ENCODE peak calls at places on chromosomes 3 and 15, in four cellular contexts. B is HepG2, S is K562, X is GM12878. T is an unnamed sample.

GRCh38 chr3:37985637-37986320 is 4.8 kb upstream of the VILL start:
- DNase-seq in S (no peak), B (no peak), X (no peak), T (no peak)

GRCh38 chr15:69906256-69907185 is 191.2 kb downstream of the TLE3 start:
- DNase-seq in S (no peak), B (no peak), X (no peak), T (no peak)

GRCh38 chr15:50880651-50881114 is 27.8 kb upstream of the AP4E1 start:
- DNase-seq in S (no peak), B (no peak), X (peak; percentile 54), T (no peak)

GRCh38 chr3:122992628-122993570 is 34.7 kb downstream of the SEMA5B start:
- DNase-seq in B (no peak), X (no peak), S (no peak), T (no peak)

GRCh38 chr15:65177901-65178300 is 7.2 kb downstream of the CLPX start:
- DNase-seq in B (no peak), S (no peak), X (no peak), T (no peak)

GRCh38 chr3:122365073-122365472 is 18.0 kb downstream of the MIX23 start:
- DNase-seq in B (no peak), X (no peak), S (no peak), T (no peak)

GRCh38 chr3:129606522-129607390 is at the start of gene PLXND1:
- DNase-seq in S (peak; percentile 93), X (no peak), B (no peak), T (no peak)

GRCh38 chr15:100100926-100101325 is 240.8 kb downstream of the ADAMTS17 start:
- DNase-seq in X (no peak), S (no peak), B (no peak), T (no peak)

GRCh38 chr3:143847787-143848631 is at the start of gene SLC9A9:
- DNase-seq in B (no peak), S (no peak), X (peak; percentile 63), T (no peak)

GRCh38 chr3:146598486-146598885 is 6.7 kb downstream of the PLSCR5 start:
- DNase-seq in B (no peak), S (no peak), X (no peak), T (no peak)

GRCh38 chr3:88480822-88481221 is 331.1 kb downstream of the C3orf38 start:
- DNase-seq in S (no peak), B (no peak), X (no peak), T (no peak)

GRCh38 chr3:19950316-19950715 is 3.4 kb downstream of the RAB5A start:
- DNase-seq in S (no peak), X (no peak), B (no peak), T (no peak)

GRCh38 chr3:14768182-14768790 is 50.5 kb upstream of the FGD5 start:
- DNase-seq in X (no peak), S (peak; percentile 3), B (no peak), T (no peak)

DNA sequence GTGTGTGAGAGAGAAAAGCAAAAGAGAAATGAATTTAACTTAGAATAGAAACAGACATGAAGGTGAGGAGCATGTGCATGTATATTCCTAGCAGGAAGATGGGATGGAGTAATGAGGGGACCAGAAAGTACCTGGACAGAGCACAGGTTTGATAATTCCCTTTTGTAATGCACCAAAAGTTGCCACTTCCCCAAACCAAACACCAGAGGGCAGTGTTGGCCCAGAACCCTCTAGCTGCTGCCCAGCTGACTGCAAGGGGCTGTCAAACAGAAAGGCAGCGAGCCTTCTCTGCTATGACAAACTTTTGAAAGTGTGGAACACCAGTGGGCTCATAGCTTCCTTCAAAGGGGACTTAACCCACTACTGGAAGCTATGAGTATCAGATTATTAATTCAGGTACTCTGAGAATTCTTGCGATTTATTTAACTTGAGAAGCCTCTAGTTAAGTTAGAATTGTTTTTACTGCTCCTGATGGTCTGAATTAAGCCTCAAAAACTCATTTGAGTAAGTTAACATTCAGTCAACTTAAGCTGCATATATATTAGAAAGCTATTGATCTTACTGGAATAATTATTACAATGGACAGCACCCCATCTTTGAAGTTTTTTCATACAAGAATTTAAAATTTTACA is 234.9 kb downstream of the NEK10 start:
- DNase-seq in X (peak; percentile 8), B (peak; percentile 66), S (peak; percentile 55), T (peak; percentile 54)
- TF ChIP-seq REST in X (no peak), B (no peak), S (no peak), T (no peak)

GRCh38 chr3:152222327-152222726 is 46.4 kb upstream of the MBNL1 start:
- DNase-seq in X (no peak), B (no peak), S (no peak), T (no peak)
- H2AFZ ChIP-seq in X (peak overlapping the region; percentile 42), B (no peak overlapping the region), S (peak overlapping the region; percentile 22), T (peak overlapping the region; percentile 23)

DNA sequence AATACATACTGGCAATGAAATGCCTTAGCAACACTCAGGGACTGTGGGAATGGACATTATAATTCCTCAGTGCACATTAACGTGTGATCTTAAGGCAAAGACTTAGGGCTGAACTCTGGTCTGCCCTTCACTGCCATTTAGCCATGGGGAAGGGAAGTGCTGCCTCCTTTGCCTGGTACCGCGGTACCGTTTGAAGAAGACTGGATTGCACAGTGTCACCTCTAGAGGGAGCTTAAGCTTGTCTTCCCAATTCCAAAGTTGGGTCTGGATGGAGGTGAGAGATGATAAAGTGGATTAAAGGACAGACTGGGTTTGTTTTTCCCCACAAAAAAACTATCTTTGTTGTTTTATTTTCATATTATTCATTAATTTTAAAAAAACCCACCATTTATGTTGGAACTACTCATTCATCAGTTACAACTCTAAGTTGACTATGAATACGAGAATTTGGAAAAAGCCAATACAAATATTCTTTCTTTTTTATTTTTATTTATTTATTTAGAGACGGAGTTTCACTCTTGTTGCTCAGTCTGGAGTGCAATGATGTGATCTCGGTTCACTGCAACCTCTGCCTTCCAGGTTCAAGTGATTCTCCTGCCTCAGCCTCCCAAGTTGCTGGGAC is 60.0 kb upstream of the SYN2 start:
- DNase-seq in B (peak; percentile 37), S (peak; percentile 49), X (no peak), T (peak; percentile 70)
- TF ChIP-seq CEBPB in B (no peak), S (no peak), X (no peak), T (no peak)

GRCh38 chr3:32281570-32282106 is 43.2 kb downstream of the CMTM8 start:
- DNase-seq in B (peak; percentile 67), S (no peak), X (no peak), T (no peak)

GRCh38 chr3:32283304-32283703 is 44.8 kb downstream of the CMTM8 start:
- DNase-seq in S (no peak), X (no peak), B (no peak), T (no peak)

GRCh38 chr3:32285910-32286309 is 47.4 kb downstream of the CMTM8 start:
- DNase-seq in B (no peak), S (no peak), X (no peak), T (no peak)

GRCh38 chr3:32282578-32282977 is 44.1 kb downstream of the CMTM8 start:
- DNase-seq in X (no peak), S (no peak), B (no peak), T (no peak)

DNA sequence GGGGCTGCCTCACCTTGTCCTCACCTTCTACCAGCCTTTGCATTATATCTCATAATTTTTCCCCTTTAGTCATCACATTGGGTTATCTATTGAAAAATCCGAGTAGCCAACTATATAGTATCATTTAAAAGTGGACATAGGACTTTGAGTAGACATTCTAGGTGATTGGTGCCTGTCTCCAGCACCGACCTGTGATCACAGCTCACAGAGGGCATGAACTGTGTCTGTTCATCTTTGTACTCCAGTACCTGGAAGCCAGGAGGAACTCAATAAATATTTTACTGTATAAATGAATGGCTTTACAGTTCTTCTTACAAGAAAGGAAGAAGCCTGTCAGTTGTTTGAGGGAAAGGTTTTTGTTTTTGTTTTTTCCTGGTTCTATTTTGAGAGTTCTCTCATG is 46.0 kb downstream of the CMTM8 start:
- DNase-seq in S (no peak), X (no peak), B (no peak), T (no peak)
- TF ChIP-seq REST in S (no peak), X (no peak), B (no peak), T (no peak)

GRCh38 chr3:50155491-50155878 is 361 bp downstream of the SEMA3F start:
- DNase-seq in S (no peak), B (no peak), X (no peak), T (no peak)
- H2AFZ ChIP-seq in S (no peak overlapping the region), B (no peak overlapping the region), X (no peak overlapping the region), T (no peak overlapping the region)

DNA sequence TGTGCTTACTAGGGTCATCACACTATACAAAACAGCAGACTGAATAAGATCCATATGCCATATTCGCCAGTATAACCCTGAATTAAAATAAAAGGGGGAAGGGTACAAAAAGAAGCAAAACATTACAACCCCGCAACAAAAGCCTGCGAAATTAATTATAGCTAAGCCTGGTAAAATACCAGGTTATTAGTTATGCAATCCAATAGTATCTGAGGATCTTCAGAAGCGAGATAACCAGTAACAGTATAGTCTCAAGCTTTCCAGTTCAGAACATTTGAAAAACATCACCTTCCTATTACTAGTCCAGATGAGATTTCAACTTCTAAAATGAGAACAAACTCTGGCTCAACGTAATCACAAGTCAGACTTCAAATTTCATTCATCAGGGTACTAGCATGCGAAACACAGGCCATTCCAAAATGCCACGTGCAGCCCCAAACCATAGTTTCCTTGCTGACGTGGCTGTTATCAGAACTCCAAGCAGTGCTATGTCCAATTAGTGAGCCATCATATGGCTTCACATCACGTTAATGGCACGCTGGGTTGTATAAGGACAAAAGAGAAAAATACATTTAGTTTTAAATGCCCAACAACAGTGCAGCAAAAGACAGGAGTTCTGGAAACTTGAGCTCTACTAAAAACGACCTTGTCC is 1.1 kb downstream of the SSR3 start:
- DNase-seq in S (peak; percentile 28), X (no peak), B (peak; percentile 60), T (peak; percentile 1)
- TF ChIP-seq CEBPB in S (peak; percentile 80), X (no peak), B (no peak), T (peak; percentile 7)

GRCh38 chr3:45819543-45819942 is 22.4 kb downstream of the LZTFL1 start:
- DNase-seq in X (no peak), B (no peak), S (no peak), T (no peak)
- TF ChIP-seq REST in X (no peak), B (no peak), S (no peak), T (no peak)

GRCh38 chr3:32303051-32303786 is 64.7 kb downstream of the CMTM8 start:
- DNase-seq in X (no peak), B (no peak), S (no peak), T (no peak)

GRCh38 chr3:32301426-32301825 is 62.9 kb downstream of the CMTM8 start:
- DNase-seq in B (no peak), X (no peak), S (no peak), T (no peak)

GRCh38 chr3:32304510-32304909 is 66.0 kb downstream of the CMTM8 start:
- DNase-seq in S (no peak), B (peak; percentile 88), X (no peak), T (no peak)

GRCh38 chr3:32303977-32304376 is 65.5 kb downstream of the CMTM8 start:
- DNase-seq in S (no peak), B (no peak), X (no peak), T (no peak)

GRCh38 chr3:32302601-32303000 is 64.1 kb downstream of the CMTM8 start:
- DNase-seq in B (no peak), X (no peak), S (no peak), T (no peak)
- H2AFZ ChIP-seq in B (no peak overlapping the region), X (no peak overlapping the region), S (no peak overlapping the region), T (no peak overlapping the region)